ENCODE peak calls at places on chromosomes 3 and 15, in six cellular contexts. C is uterus, K is fibroblast of the aortic adventitia, X is body of pancreas, F is cardiac muscle cell, S is cardiac fibroblast. W is an unnamed sample.

GRCh38 chr3:178705925-178706324 is 169.7 kb downstream of the KCNMB2 start:
- DNase-seq in C (no peak), K (no peak), X (no peak), F (no peak), S (no peak), W (peak)

GRCh38 chr15:39025331-39025730 is 460.7 kb upstream of the RASGRP1 start:
- DNase-seq in C (no peak), K (no peak), X (no peak), F (peak), S (no peak), W (no peak)

GRCh38 chr3:153001428-153001827 is 160.6 kb upstream of the RAP2B start:
- DNase-seq in C (no peak), K (no peak), X (no peak), F (no peak), S (no peak), W (no peak)

GRCh38 chr3:129530821-129531220 is 2.4 kb downstream of the RHO start:
- DNase-seq in C (no peak), K (no peak), X (no peak), F (no peak), S (no peak), W (no peak)

GRCh38 chr15:75533945-75534344 is 45.2 kb downstream of the PTPN9 start:
- DNase-seq in C (no peak), K (no peak), X (no peak), F (no peak), S (no peak), W (no peak)

GRCh38 chr15:77497108-77497737 is 76.5 kb downstream of the HMG20A start:
- DNase-seq in C (no peak), K (peak), X (peak), F (peak), S (peak), W (no peak)

GRCh38 chr3:189170559-189170958 is 1.2 kb upstream of the TPRG1 start:
- DNase-seq in C (no peak), K (no peak), X (no peak), F (peak), S (peak), W (no peak)

GRCh38 chr15:62895905-62896316 is 146.6 kb upstream of the TPM1 start:
- DNase-seq in C (no peak), K (peak), X (no peak), F (peak), S (peak), W (no peak)

GRCh38 chr3:38577089-38578080 is 72.1 kb downstream of the SCN5A start:
- DNase-seq in C (no peak), K (no peak), X (no peak), F (no peak), S (peak), W (no peak)

GRCh38 chr3:55771503-55771902 is 284.4 kb upstream of the WNT5A start:
- DNase-seq in C (no peak), K (no peak), X (no peak), F (no peak), S (no peak), W (no peak)

GRCh38 chr15:56734013-56734625 is 810 bp upstream of the ZNF280D start:
- DNase-seq in C (no peak), K (no peak), X (no peak), F (no peak), S (no peak), W (no peak)

GRCh38 chr3:197750863-197751737 is 1.4 kb downstream of the FYTTD1 start:
- DNase-seq in C (peak), K (peak), X (peak), F (peak), S (peak), W (no peak)

GRCh38 chr3:33007776-33008175 is 56.3 kb downstream of the CCR4 start:
- DNase-seq in C (no peak), K (no peak), X (no peak), F (no peak), S (no peak), W (no peak)

GRCh38 chr3:64530434-64531049 is 157.3 kb downstream of the ADAMTS9 start:
- DNase-seq in C (peak), K (peak), X (peak), F (peak), S (peak), W (peak)

GRCh38 chr3:39146611-39147373 is 6.6 kb downstream of the CSRNP1 start:
- DNase-seq in C (peak), K (peak), X (peak), F (peak), S (peak), W (peak)

GRCh38 chr3:33377931-33378330 is 62.3 kb downstream of the UBP1 start:
- DNase-seq in C (no peak), K (peak), X (no peak), F (peak), S (peak), W (no peak)

GRCh38 chr3:101624857-101625256 is 50.9 kb downstream of the PCNP start:
- DNase-seq in C (no peak), K (no peak), X (no peak), F (no peak), S (no peak), W (no peak)

GRCh38 chr3:184568918-184569829 is 7.6 kb downstream of the EPHB3 start:
- DNase-seq in C (peak), K (peak), X (peak), F (peak), S (peak), W (peak)

GRCh38 chr3:71908001-71908400 is 123.1 kb upstream of the PROK2 start:
- DNase-seq in C (no peak), K (no peak), X (no peak), F (peak), S (no peak), W (no peak)

GRCh38 chr15:67998599-67999122 is 55.5 kb upstream of the PIAS1 start:
- DNase-seq in C (no peak), K (peak), X (peak), F (peak), S (peak), W (no peak)

GRCh38 chr3:29763115-29763514 is 482.2 kb downstream of the RBMS3 start:
- DNase-seq in C (no peak), K (peak), X (no peak), F (no peak), S (no peak), W (no peak)

GRCh38 chr3:15290731-15291130 is 41.7 kb downstream of the SH3BP5 start:
- DNase-seq in C (no peak), K (no peak), X (no peak), F (no peak), S (no peak), W (no peak)

GRCh38 chr3:30670292-30670691 is 63.9 kb downstream of the TGFBR2 start:
- DNase-seq in C (no peak), K (no peak), X (no peak), F (no peak), S (no peak), W (no peak)

GRCh38 chr3:175340338-175341015 is 481.3 kb downstream of the NAALADL2 start:
- DNase-seq in C (no peak), K (no peak), X (no peak), F (no peak), S (no peak), W (no peak)

GRCh38 chr3:99903844-99904243 is 86.2 kb downstream of the CMSS1 start:
- DNase-seq in C (no peak), K (no peak), X (no peak), F (no peak), S (no peak), W (no peak)

GRCh38 chr15:69914960-69915359 is 182.8 kb downstream of the TLE3 start:
- DNase-seq in C (no peak), K (no peak), X (no peak), F (no peak), S (no peak), W (no peak)

GRCh38 chr15:65583701-65584100 is 27.2 kb downstream of the INTS14 start:
- DNase-seq in C (no peak), K (no peak), X (no peak), F (peak), S (peak), W (peak)

GRCh38 chr15:85658816-85659215 is 135.9 kb downstream of the KLHL25 start:
- DNase-seq in C (no peak), K (no peak), X (no peak), F (no peak), S (no peak), W (no peak)

GRCh38 chr3:97102641-97103040 is 288.2 kb downstream of the EPHA6 start:
- DNase-seq in C (no peak), K (no peak), X (no peak), F (no peak), S (no peak), W (no peak)

GRCh38 chr3:143697975-143698374 is 150.3 kb downstream of the SLC9A9 start:
- DNase-seq in C (no peak), K (no peak), X (no peak), F (no peak), S (peak), W (no peak)

GRCh38 chr15:79186616-79187015 is 95.9 kb upstream of the ANKRD34C start:
- DNase-seq in C (no peak), K (no peak), X (no peak), F (no peak), S (no peak), W (no peak)

GRCh38 chr15:79184465-79184892 is 93.9 kb upstream of the RASGRF1 start:
- DNase-seq in C (peak), K (peak), X (peak), F (peak), S (peak), W (peak)

GRCh38 chr15:79179597-79179996 is 89.0 kb upstream of the RASGRF1 start:
- DNase-seq in C (no peak), K (no peak), X (no peak), F (no peak), S (no peak), W (no peak)

GRCh38 chr15:79180318-79180717 is 89.7 kb upstream of the RASGRF1 start:
- DNase-seq in C (no peak), K (no peak), X (no peak), F (no peak), S (no peak), W (no peak)

DNA sequence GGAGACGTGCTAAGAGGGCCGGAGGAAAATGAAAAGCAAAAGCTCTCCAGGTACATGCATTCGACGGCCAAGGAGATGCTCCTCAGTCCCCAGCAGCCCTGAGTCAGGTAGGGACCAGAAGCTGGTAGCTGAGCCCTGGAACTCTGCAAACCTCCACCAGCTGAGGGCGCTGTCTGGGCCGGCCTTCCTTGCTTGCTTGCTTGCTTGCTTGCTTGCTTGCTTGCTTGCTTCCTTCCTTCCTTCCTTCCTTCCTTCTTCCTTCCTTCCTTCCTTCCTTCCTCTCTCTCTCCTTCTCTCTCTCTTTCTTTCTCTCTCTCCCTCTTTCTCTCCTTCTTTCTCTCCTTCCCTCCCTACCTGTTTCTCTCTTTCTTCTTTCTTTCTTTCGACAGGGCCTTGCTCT is 94.6 kb upstream of the RASGRF1 start:
- DNase-seq in C (no peak), K (no peak), X (no peak), F (no peak), S (no peak), W (no peak)
- TF ChIP-seq CTCF in C (no peak), K (peak), X (no peak), F (peak), S (peak), W (peak)

GRCh38 chr3:194265505-194265892 is 85.6 kb downstream of the CPN2 start:
- DNase-seq in C (peak), K (peak), X (peak), F (peak), S (peak), W (peak)
- H3K4me3 ChIP-seq in C (no peak), K (no peak), X (no peak), F (no peak), S (no peak), W (no peak)

DNA sequence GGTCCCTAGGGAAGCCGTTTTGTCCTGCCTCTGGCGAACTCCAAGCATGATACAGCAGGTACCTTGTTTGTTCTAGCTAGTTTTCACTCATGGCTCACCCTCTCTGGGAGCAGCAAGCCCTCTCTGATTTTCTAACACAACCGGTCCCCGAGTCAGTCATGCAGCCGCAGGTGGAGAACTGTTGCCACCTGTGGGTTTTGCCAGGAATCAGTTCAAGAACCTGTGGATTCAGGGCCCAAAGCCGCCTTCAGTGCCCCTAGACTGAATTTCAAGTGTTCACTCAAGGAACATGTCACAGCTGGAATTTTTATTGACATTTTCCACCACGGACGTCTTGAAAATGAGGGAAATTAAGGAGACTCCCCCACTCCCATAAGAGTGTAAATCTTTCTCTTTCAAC is 13.3 kb upstream of the LRRK1 start:
- DNase-seq in C (no peak), K (no peak), X (no peak), F (no peak), S (no peak), W (no peak)
- TF ChIP-seq CTCF in C (no peak), K (no peak), X (no peak), F (no peak), S (no peak), W (no peak)

GRCh38 chr3:62024882-62025281 is 348.5 kb downstream of the FEZF2 start:
- DNase-seq in C (no peak), K (no peak), X (no peak), F (no peak), S (no peak), W (no peak)
- H3K4me3 ChIP-seq in C (no peak), K (no peak), X (no peak), F (no peak), S (no peak), W (no peak)

GRCh38 chr3:142366434-142366833 is 81.4 kb downstream of the XRN1 start:
- DNase-seq in C (no peak), K (no peak), X (no peak), F (peak), S (peak), W (no peak)
- TF ChIP-seq CTCF in C (no peak), K (peak), X (no peak), F (peak), S (no peak), W (no peak)

DNA sequence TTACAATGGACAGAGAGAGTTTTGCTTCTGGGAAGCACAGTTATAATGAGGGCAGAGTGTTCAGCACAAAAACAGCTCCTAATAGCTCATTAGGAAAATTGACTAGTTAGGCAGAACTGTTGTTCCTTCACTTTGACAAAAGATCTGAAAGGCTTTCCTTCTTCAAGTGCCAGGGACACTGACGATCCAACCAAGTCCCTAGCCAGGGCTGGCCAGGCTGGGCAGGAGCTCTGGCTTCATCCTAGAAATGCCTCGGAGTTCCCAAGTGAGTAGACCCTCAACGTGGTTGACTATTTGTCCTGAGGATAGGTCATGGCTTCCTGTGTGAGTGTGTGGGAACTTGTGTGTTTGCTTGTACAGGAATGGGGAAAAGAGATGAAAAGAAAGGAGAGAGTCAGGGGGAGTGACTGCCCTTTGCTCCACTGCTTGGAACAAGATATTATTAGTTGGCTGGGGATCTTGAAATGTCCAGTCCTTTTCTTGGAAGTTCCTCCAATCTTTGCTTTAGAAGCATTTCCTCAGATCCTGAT is 617.9 kb downstream of the NTRK3 start:
- DNase-seq in C (no peak), K (no peak), X (no peak), F (no peak), S (no peak), W (no peak)
- H3K4me3 ChIP-seq in C (no peak), K (no peak), X (no peak), F (no peak), S (no peak), W (no peak)

DNA sequence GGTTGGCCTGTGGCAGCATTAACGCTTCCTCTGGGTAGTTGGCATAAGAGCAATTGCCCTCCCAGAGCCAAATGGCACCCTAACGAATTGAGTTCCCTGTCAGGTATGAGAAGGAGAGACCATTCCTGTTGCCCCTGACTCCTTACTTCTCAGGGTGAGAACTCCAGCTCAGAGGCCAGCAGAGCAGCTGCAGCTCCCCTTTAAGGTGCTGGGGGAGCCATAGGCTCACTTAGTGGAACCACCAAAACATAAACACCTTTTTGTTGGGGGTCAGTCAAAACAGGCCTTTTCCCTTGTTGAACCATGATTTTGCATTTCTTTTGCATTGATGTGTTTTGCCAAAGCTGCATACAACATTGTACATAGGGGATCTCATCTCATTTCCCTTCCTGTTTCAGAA is 28.1 kb upstream of the LHFPL4 start:
- DNase-seq in C (no peak), K (no peak), X (no peak), F (no peak), S (no peak), W (no peak)
- TF ChIP-seq CTCF in C (no peak), K (no peak), X (no peak), F (no peak), S (no peak), W (no peak)

GRCh38 chr3:186339180-186339912 is 22.7 kb downstream of the DGKG start:
- DNase-seq in C (no peak), K (no peak), X (no peak), F (no peak), S (no peak), W (no peak)
- H3K4me3 ChIP-seq in C (no peak), K (no peak), X (no peak), F (no peak), S (no peak), W (no peak)

W was measured in HFF-Myc.